ENCODE peak calls at places on chromosome 5, in four cellular contexts. D is progenitor cell of endocrine pancreas, M is SW480, V is HFFc6. K is an unnamed sample.

GRCh38 chr5:148776780-148777179 is 49.6 kb upstream of the ADRB2 start:
- DNase-seq in D (no peak), M (peak), V (peak), K (no peak)

GRCh38 chr5:169071-169727 is 22.1 kb upstream of the LRRC14B start:
- DNase-seq in D (no peak), M (no peak), V (peak), K (no peak)

GRCh38 chr5:112917453-112918005 is 4.5 kb downstream of the REEP5 start:
- DNase-seq in D (no peak), M (peak), V (no peak), K (no peak)

GRCh38 chr5:35963381-35963843 is 25.0 kb upstream of the CAPSL start:
- DNase-seq in D (no peak), M (no peak), V (peak), K (peak)

GRCh38 chr5:1437452-1437851 is 7.8 kb downstream of the SLC6A3 start:
- DNase-seq in D (no peak), M (peak), V (no peak), K (peak)

GRCh38 chr5:74538206-74538661 is 102.3 kb downstream of the ENC1 start:
- DNase-seq in D (no peak), M (no peak), V (peak), K (peak)

GRCh38 chr5:133246053-133246370 is 194.2 kb downstream of the HSPA4 start:
- DNase-seq in D (no peak), M (no peak), V (no peak), K (no peak)

GRCh38 chr5:55234171-55234700 is 828 bp upstream of the CCNO start:
- DNase-seq in D (no peak), M (peak), V (peak), K (peak)

GRCh38 chr5:158968160-158968559 is 131.6 kb downstream of the EBF1 start:
- DNase-seq in D (no peak), M (no peak), V (no peak), K (no peak)

GRCh38 chr5:133251296-133252132 is 199.7 kb downstream of the HSPA4 start:
- DNase-seq in D (no peak), M (peak), V (no peak), K (no peak)

GRCh38 chr5:74978347-74978746 is 74.0 kb downstream of the GCNT4 start:
- DNase-seq in D (no peak), M (no peak), V (no peak), K (no peak)

GRCh38 chr5:180647465-180647864 is 1.9 kb downstream of the FLT4 start:
- DNase-seq in D (no peak), M (no peak), V (no peak), K (no peak)

GRCh38 chr5:149938272-149938671 is 6.3 kb downstream of the PDE6A start:
- DNase-seq in D (no peak), M (peak), V (peak), K (no peak)

GRCh38 chr5:113081881-113082546 is 105.4 kb downstream of the DCP2 start:
- DNase-seq in D (no peak), M (no peak), V (peak), K (peak)

GRCh38 chr5:73947876-73948275 is 321.9 kb downstream of the ARHGEF28 start:
- DNase-seq in D (no peak), M (no peak), V (peak), K (no peak)

GRCh38 chr5:109080896-109081295 is 328.9 kb downstream of the PJA2 start:
- DNase-seq in D (no peak), M (no peak), V (no peak), K (no peak)

K was measured in T47D.